ENCODE peak calls at places on chromosomes 3 and 15, in four cellular contexts. H is K562, C is transverse colon, S is GM12878. T is an unnamed sample.

GRCh38 chr15:62421289-62421688 is 256.2 kb upstream of the C2CD4B start:
- DNase-seq in H (no peak), C (no peak), S (no peak), T (no peak)

GRCh38 chr3:110344897-110345767 is 726.5 kb upstream of the NECTIN3 start:
- DNase-seq in H (no peak), C (no peak), S (no peak), T (no peak)

GRCh38 chr15:31523655-31524049 is 197.0 kb downstream of the KLF13 start:
- DNase-seq in H (no peak), C (no peak), S (no peak), T (no peak)

GRCh38 chr3:25292604-25293003 is 135.5 kb upstream of the RARB start:
- DNase-seq in H (no peak), C (no peak), S (no peak), T (no peak)

GRCh38 chr15:75065851-75066509 is 42.6 kb downstream of the PPCDC start:
- DNase-seq in H (peak; percentile 82), C (no peak), S (no peak), T (no peak)

GRCh38 chr15:53591041-53591440 is 168.4 kb downstream of the WDR72 start:
- DNase-seq in H (no peak), C (no peak), S (no peak), T (no peak)

GRCh38 chr3:56915969-56916586 is 114.3 kb upstream of the ARHGEF3 start:
- DNase-seq in H (no peak), C (peak; percentile 49), S (peak; percentile 32), T (peak; percentile 88)

GRCh38 chr3:52873433-52874159 is 23.8 kb downstream of the STIMATE start:
- DNase-seq in H (peak; percentile 19), C (no peak), S (no peak), T (no peak)

GRCh38 chr15:59801649-59802048 is 112.5 kb upstream of the BNIP2 start:
- DNase-seq in H (no peak), C (no peak), S (no peak), T (no peak)

GRCh38 chr3:36229496-36229895 is 150.8 kb upstream of the STAC start:
- DNase-seq in H (no peak), C (no peak), S (no peak), T (no peak)

GRCh38 chr3:183980408-183980807 is 37.3 kb downstream of the ABCC5 start:
- DNase-seq in H (no peak), C (no peak), S (no peak), T (no peak)

GRCh38 chr3:177827517-177828249 is 630.4 kb upstream of the TBL1XR1 start:
- DNase-seq in H (no peak), C (no peak), S (no peak), T (no peak)

GRCh38 chr3:31147550-31147949 is 253.1 kb upstream of the GADL1 start:
- DNase-seq in H (no peak), C (no peak), S (no peak), T (no peak)

GRCh38 chr15:101042320-101042719 is 123.2 kb downstream of the LRRK1 start:
- DNase-seq in H (no peak), C (peak; percentile 3), S (no peak), T (peak; percentile 20)

GRCh38 chr3:182568756-182569155 is 224.5 kb upstream of the ATP11B start:
- DNase-seq in H (no peak), C (no peak), S (no peak), T (no peak)

GRCh38 chr3:141384157-141384556 is 15.9 kb downstream of the ZBTB38 start:
- DNase-seq in H (no peak), C (no peak), S (no peak), T (no peak)

GRCh38 chr3:18423401-18424212 is 1.5 kb downstream of the SATB1 start:
- DNase-seq in H (peak; percentile 27), C (peak; percentile 61), S (peak; percentile 37), T (peak; percentile 67)

GRCh38 chr15:70505411-70505919 is 257.9 kb downstream of the UACA start:
- DNase-seq in H (no peak), C (no peak), S (no peak), T (peak; percentile 55)

GRCh38 chr3:3851621-3852323 is 52.5 kb downstream of the LRRN1 start:
- DNase-seq in H (no peak), C (no peak), S (no peak), T (no peak)

GRCh38 chr3:33134026-33134625 is 20.3 kb downstream of the CRTAP start:
- DNase-seq in H (no peak), C (no peak), S (no peak), T (no peak)

GRCh38 chr3:27323087-27323570 is 46.1 kb downstream of the NEK10 start:
- DNase-seq in H (no peak), C (no peak), S (no peak), T (no peak)

GRCh38 chr3:148464246-148464645 is 233.5 kb upstream of the AGTR1 start:
- DNase-seq in H (no peak), C (no peak), S (no peak), T (no peak)

GRCh38 chr15:38049876-38050275 is 115.4 kb downstream of the TMCO5A start:
- DNase-seq in H (no peak), C (no peak), S (no peak), T (no peak)

GRCh38 chr3:57006949-57007419 is 53.5 kb upstream of the SPATA12 start:
- DNase-seq in H (peak; percentile 40), C (no peak), S (no peak), T (no peak)

DNA sequence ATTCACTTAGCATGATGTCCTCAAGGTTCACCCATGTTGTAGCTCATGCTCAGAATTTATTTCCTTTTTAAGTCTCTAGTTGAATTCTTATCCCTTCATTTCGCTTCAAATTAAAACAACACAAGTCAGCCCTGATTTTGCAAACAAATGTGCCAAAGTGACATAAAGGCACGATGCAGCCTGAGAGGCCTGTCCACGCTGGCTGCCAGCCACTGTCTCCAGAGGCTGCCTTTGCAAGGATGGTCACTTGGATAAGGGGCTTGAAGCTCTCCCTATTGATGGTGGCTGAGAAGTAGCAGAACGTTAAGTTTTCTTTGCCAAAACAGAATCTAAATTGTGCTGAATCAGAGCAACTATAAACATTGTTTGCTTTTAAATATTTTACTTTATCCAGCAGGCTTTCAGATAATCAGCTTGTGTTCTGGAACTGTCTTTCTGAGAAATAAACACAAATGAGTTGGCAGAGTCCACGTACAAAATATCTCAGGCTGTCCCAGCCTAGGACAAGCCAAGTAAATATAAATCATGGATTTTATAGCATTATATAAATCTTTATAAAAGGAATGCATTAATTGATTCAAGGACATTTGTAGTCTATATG is 23.8 kb upstream of the CNBP start:
- DNase-seq in H (no peak), C (no peak), S (no peak), T (no peak)
- TF ChIP-seq POLR2AphosphoS5 in H (no peak), C (no peak), S (no peak), T (no peak)

GRCh38 chr3:188578579-188579363 is 424.8 kb downstream of the LPP start:
- DNase-seq in H (no peak), C (peak; percentile 25), S (no peak), T (no peak)
- TF ChIP-seq POLR2AphosphoS5 in H (no peak), C (peak; percentile 72), S (no peak), T (no peak)

DNA sequence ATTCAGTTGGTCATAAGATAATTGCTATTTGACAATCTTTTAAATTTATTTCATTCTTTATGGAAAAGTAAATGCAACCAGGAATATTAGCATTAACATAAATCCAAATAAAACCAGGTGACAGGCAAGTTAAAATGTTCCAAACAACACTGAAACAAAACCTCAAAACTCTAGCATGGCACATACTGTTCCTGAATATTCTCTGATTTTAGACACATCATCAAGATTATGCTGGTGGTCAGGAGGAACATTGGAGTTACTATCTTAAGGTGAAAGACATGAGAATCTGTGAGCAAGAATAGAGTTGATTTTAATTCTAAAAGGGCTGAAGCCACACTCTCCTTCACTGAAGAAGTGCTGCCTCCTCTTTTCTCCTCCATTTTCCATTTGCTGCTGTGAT is 421.0 kb upstream of the THBS1 start:
- DNase-seq in H (no peak), C (no peak), S (no peak), T (no peak)
- TF ChIP-seq POLR2AphosphoS5 in H (no peak), C (no peak), S (no peak), T (no peak)

GRCh38 chr3:197554562-197555280 is 1.0 kb downstream of the BDH1 start:
- DNase-seq in H (no peak), C (peak; percentile 97), S (peak; percentile 83), T (peak; percentile 99)
- TF ChIP-seq POLR2AphosphoS5 in H (no peak), C (peak; percentile 74), S (peak; percentile 52), T (peak; percentile 87)

GRCh38 chr3:48465531-48466378 is 19.2 kb downstream of the ATRIP start:
- DNase-seq in H (peak; percentile 75), C (peak; percentile 95), S (no peak), T (peak; percentile 98)
- TF ChIP-seq POLR2AphosphoS5 in H (no peak), C (peak; percentile 96), S (peak; percentile 97), T (peak; percentile 98)

DNA sequence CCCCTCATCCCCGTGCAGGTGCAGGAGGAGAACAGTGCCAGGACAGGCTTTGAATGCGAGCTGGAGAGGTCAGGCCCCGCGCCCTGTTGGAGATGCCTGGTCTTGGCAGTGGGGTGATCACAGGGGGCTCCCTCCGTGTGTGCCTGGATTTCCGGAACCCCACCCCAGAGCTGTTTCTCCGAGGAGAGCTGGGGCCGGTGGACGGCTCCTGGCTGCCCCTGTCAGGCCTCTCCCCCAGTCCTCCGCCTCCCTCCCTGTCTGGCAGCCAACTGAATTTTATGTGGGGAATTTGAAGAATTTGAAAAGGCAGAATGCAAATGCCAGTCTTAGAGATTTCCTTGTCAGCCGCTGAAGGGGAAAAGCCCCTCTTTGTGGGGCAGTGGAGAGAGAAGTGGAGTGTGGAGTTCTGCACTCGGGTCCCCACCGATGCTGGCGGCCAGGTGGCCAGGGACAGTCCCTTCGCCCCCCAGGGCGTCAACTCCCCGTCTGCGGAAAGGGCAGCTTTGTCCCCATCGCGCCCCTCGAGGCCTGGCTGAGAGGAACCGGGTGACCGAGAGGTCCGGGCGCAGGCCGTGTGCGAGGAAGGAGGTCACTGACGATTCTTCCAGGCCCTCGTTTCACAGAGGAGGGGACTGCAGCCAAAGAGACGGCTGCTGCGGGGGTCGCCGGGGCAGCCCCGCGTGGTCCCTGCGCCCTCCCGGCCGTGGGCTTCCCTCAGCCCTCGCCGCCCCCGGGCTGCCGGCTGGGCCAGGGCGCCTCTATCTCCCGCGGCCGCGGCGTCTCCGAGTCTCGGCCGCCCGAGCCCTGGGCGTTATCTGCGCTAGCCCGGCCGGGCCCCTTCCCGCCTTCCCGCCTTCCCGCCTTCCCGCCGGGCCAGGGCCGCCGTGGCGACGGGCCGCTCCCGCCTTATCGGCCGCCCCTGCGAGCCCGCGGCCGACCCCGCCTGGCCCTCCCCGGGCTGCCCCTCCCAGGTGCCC is 56.0 kb upstream of the LCTL start:
- DNase-seq in H (peak; percentile 77), C (no peak), S (no peak), T (no peak)
- TF ChIP-seq POLR2AphosphoS5 in H (peak; percentile 46), C (no peak), S (no peak), T (no peak)

GRCh38 chr15:84824260-84824690 is 7.1 kb downstream of the ALPK3 start:
- DNase-seq in H (no peak), C (peak; percentile 47), S (no peak), T (no peak)
- TF ChIP-seq POLR2AphosphoS5 in H (no peak), C (no peak), S (no peak), T (no peak)

GRCh38 chr3:107208100-107208499 is 169.1 kb upstream of the CCDC54 start:
- DNase-seq in H (no peak), C (no peak), S (no peak), T (no peak)
- TF ChIP-seq POLR2AphosphoS5 in H (no peak), C (no peak), S (no peak), T (peak; percentile 38)